ENCODE peak calls at places on chromosomes 12 and 14, in six cellular contexts. J is A549, E is GM12878, L is HepG2, F is upper lobe of left lung, B is K562. N is an unnamed sample.

GRCh38 chr14:47917344-47917954 is 242.0 kb upstream of the MDGA2 start:
- ATAC-seq in J (no peak), E (no peak), L (no peak), F (no peak), B (no peak), N (no peak)

GRCh38 chr14:72573725-72574426 is 320.0 kb downstream of the DPF3 start:
- ATAC-seq in J (no peak), E (no peak), L (no peak), F (no peak), B (no peak), N (no peak)

GRCh38 chr14:54364555-54365415 is 32.0 kb upstream of the CDKN3 start:
- ATAC-seq in J (no peak), E (no peak), L (peak; percentile 9), F (peak; percentile 82), B (no peak), N (peak; percentile 75)

GRCh38 chr12:105562727-105563072 is 232.2 kb downstream of the C12orf75 start:
- ATAC-seq in J (peak; percentile 67), E (no peak), L (no peak), F (peak; percentile 16), B (no peak), N (no peak)

GRCh38 chr12:7712841-7713442 is 1.7 kb downstream of the DPPA3 start:
- ATAC-seq in J (no peak), E (no peak), L (no peak), F (no peak), B (no peak), N (no peak)

GRCh38 chr12:51823875-51824565 is 24.5 kb downstream of the FIGNL2 start:
- ATAC-seq in J (peak; percentile 30), E (no peak), L (peak; percentile 84), F (no peak), B (peak; percentile 86), N (no peak)

GRCh38 chr12:71636704-71637115 is 26.9 kb downstream of the ZFC3H1 start:
- ATAC-seq in J (peak; percentile 52), E (peak; percentile 81), L (peak; percentile 51), F (peak; percentile 75), B (peak; percentile 66), N (no peak)

GRCh38 chr12:131273291-131273845 is 319.7 kb downstream of the ADGRD1 start:
- ATAC-seq in J (no peak), E (no peak), L (no peak), F (no peak), B (no peak), N (no peak)

GRCh38 chr12:110885152-110885840 is 35.1 kb downstream of the MYL2 start:
- ATAC-seq in J (no peak), E (no peak), L (no peak), F (no peak), B (no peak), N (no peak)

DNA sequence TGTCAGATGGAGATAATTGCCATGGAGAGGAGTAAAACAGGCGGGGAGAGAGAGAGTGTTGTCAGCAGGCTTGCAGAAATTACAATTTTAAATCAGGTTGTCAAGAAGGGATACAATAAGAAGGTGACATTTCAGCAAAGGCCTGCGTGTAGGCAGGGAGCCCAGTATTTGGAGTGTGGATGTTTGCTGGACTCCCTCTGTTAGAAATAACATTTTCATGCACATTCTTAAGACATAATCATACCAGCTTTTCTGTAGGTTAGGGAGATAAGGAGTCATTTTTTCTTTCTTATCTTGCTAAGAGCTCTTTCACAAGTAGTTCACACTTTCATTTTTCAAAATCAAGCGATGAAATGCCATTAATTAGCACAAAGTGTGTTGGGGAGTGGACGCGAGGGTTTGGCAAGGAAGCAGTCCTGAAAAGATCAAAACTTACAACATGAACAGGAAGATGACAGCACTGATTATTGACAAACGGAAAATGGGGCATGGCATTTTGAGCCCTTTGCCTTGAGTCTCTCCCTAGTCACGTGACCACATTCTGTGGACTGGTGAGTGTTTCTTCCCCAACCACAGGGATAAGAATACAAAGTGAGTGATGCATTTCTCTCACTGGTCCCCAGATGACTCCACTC is 160.2 kb downstream of the DAD1 start:
- ATAC-seq in J (no peak), E (no peak), L (no peak), F (no peak), B (no peak), N (no peak)
- TF ChIP-seq EP300 in J (no peak), E (no peak), L (no peak), F (no peak), B (no peak), N (no peak)

DNA sequence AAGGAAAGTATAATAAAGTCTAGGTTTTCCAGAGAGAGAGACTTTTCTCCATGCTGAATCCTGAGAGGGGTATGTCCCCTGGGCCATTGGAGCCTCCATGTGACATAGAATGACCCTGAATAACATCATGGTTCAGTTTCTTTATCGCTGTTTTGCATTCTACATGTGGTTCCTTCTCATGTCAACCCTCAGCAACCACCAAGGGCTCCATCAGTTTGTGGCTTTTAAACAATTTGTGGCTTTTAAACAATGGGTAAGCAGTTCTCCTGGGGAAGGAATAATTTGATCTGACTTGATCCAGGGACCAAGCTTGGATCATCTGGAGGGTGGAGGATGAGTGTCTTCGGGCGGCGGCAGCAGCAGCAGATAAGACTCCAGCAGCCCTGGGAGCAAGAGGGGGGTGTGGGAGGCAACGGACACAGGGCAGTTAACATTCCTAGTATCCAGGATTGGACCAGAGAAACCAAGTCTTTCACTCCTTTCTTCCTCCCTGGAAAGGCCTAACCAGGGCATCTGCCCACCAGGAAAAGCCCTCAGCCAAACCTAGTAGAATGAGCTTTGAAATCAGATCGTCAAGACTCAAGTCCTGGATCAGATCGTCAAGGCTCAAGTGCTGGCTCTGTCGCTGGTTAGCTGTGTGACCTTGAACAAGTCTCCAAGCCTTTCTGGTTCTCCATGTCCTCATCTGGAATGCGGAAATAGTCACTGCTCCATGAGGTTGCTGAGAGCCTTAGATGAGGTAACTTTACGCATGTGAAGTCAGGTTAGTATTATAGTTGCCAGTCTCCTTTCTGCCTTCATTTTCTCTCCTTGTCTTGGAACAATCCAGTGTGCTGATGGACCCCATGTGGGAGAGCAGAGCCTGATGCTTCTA is 27.8 kb upstream of the FAM222A start:
- ATAC-seq in J (no peak), E (no peak), L (no peak), F (no peak), B (peak; percentile 69), N (no peak)
- TF ChIP-seq CTCF in J (no peak), E (no peak), L (no peak), F (no peak), B (no peak), N (no peak)

DNA sequence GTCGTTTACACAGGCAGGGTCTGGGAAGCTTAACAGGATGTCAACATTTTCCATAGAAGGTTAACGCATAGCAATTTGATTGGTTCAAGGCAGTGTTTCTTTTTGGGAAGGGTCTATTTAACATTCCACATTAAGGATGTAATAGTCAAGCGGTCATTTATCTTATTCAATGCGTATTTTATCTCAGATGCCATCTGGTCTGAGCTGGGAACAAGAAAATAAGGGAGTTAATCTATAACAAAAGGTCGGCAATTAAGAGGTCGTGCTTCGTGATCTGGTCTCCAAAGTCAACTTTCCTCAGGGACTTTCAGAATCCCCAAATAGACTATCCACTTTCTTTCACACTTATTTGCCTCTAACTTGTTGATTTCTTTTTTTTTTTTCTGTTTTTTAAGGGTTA is 614 bp upstream of the RESF1 start:
- ATAC-seq in J (no peak), E (no peak), L (no peak), F (no peak), B (no peak), N (no peak)
- H3K4me3 ChIP-seq in J (peak overlapping the region; percentile 95), E (peak overlapping the region; percentile 86), L (peak overlapping the region; percentile 68), F (peak overlapping the region; percentile 85), B (peak overlapping the region; percentile 62), N (peak overlapping the region; percentile 58)

DNA sequence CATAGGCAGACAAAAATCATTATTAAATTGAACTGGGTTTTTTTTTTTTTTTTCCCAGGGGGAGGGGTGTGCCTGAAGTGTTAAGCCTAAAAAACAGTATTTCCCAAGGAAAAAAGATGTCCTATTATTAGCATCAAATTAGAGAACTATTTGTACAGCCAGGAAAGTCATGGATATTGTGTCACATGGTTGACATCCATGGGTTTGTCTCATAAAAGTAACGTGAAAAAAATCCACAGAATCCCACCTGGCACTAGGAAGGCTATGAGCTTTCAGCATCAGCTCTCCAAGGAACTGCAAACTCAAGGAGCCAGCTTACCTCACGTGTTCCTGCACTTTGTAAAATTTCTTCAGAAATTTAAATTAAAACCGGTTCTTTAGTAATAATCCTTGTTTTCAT is 69.1 kb upstream of the EGLN3 start:
- ATAC-seq in J (no peak), E (no peak), L (no peak), F (peak; percentile 56), B (no peak), N (peak; percentile 88)
- TF ChIP-seq EP300 in J (no peak), E (no peak), L (no peak), F (no peak), B (no peak), N (no peak)

GRCh38 chr12:67996347-67996746 is 7.1 kb downstream of the IFNG-AS1 start:
- ATAC-seq in J (no peak), E (no peak), L (no peak), F (no peak), B (no peak), N (no peak)

GRCh38 chr12:67993143-67993542 is 3.9 kb downstream of the IFNG-AS1 start:
- ATAC-seq in J (no peak), E (no peak), L (no peak), F (no peak), B (no peak), N (no peak)

GRCh38 chr12:67998379-67998778 is 9.1 kb downstream of the IFNG-AS1 start:
- ATAC-seq in J (no peak), E (no peak), L (no peak), F (no peak), B (no peak), N (no peak)

GRCh38 chr12:67991158-67991557 is 1.9 kb downstream of the IFNG-AS1 start:
- ATAC-seq in J (no peak), E (peak; percentile 85), L (no peak), F (no peak), B (no peak), N (no peak)

GRCh38 chr12:67994046-67994445 is 4.8 kb downstream of the IFNG-AS1 start:
- ATAC-seq in J (no peak), E (no peak), L (no peak), F (no peak), B (no peak), N (no peak)
- TF ChIP-seq CTCF in J (no peak), E (no peak), L (no peak), F (no peak), B (no peak), N (no peak)

N was measured in gastroesophageal sphincter.